ENCODE peak calls at places on chromosomes 16 and 17, in six cellular contexts. E, R, M, T, J and Q are unnamed samples.

GRCh38 chr17:13346996-13347762 is 254.6 kb downstream of the HS3ST3A1 start:
- DNase-seq in E (no peak), R (no peak), M (no peak), T (peak), J (no peak), Q (peak)

GRCh38 chr17:70857351-70857750 is 688.0 kb downstream of the KCNJ2 start:
- DNase-seq in E (no peak), R (no peak), M (no peak), T (no peak), J (no peak), Q (no peak)

GRCh38 chr16:29974291-29975133 is 844 bp downstream of the TAOK2 start:
- DNase-seq in E (peak), R (peak), M (no peak), T (peak), J (peak), Q (peak)

GRCh38 chr16:23353440-23353839 is 51.3 kb downstream of the SCNN1B start:
- DNase-seq in E (no peak), R (no peak), M (no peak), T (no peak), J (no peak), Q (no peak)

GRCh38 chr17:41467546-41467945 is 360 bp upstream of the KRT32 start:
- DNase-seq in E (no peak), R (no peak), M (no peak), T (no peak), J (no peak), Q (no peak)

GRCh38 chr17:26731005-26731921 is 562.7 kb upstream of the WSB1 start:
- DNase-seq in E (no peak), R (no peak), M (no peak), T (no peak), J (no peak), Q (no peak)

GRCh38 chr17:17783121-17783824 is 53.5 kb downstream of the SREBF1 start:
- DNase-seq in E (no peak), R (peak), M (no peak), T (peak), J (peak), Q (peak)

GRCh38 chr17:48113201-48113676 is 5.7 kb downstream of the SNX11 start:
- DNase-seq in E (no peak), R (no peak), M (no peak), T (no peak), J (no peak), Q (no peak)

GRCh38 chr16:72990003-72990521 is 57.9 kb downstream of the ZFHX3 start:
- DNase-seq in E (no peak), R (no peak), M (peak), T (peak), J (no peak), Q (peak)

GRCh38 chr16:89096768-89097527 is 3.3 kb downstream of the ACSF3 start:
- DNase-seq in E (no peak), R (no peak), M (no peak), T (no peak), J (no peak), Q (no peak)